ENCODE peak calls at places on chromosomes 4 and X, in five cellular contexts. T, I, A, V and J are unnamed samples.

GRCh38 chr4:123110147-123110546 is 187.8 kb upstream of the NUDT6 start:
- DNase-seq in T (peak; percentile 73), I (peak; percentile 66), A (no peak), V (no peak), J (no peak)

GRCh38 chrX:100478714-100479113 is 68.6 kb upstream of the PCDH19 start:
- DNase-seq in T (no peak), I (no peak), A (no peak), V (no peak), J (no peak)

GRCh38 chr4:112145820-112146813 is 863 bp downstream of the FAM241A start:
- DNase-seq in T (peak; percentile 50), I (peak; percentile 47), A (peak; percentile 36), V (peak; percentile 51), J (peak; percentile 61)

GRCh38 chr4:181693517-181693916 is 549.7 kb upstream of the TENM3 start:
- DNase-seq in T (no peak), I (no peak), A (no peak), V (no peak), J (no peak)

GRCh38 chr4:75733369-75733768 is 9.0 kb downstream of the USO1 start:
- DNase-seq in T (no peak), I (peak; percentile 47), A (no peak), V (no peak), J (no peak)

GRCh38 chr4:14345356-14345775 is 656.9 kb upstream of the CPEB2 start:
- DNase-seq in T (peak; percentile 39), I (peak; percentile 74), A (no peak), V (no peak), J (no peak)

GRCh38 chrX:1244164-1245076 is 24.2 kb upstream of the CSF2RA start:
- DNase-seq in T (no peak), I (no peak), A (no peak), V (no peak), J (no peak)

GRCh38 chr4:26023191-26023972 is 109.4 kb downstream of the SMIM20 start:
- DNase-seq in T (no peak), I (no peak), A (no peak), V (no peak), J (no peak)

GRCh38 chrX:13607996-13608365 is 38.6 kb downstream of the EGFL6 start:
- DNase-seq in T (no peak), I (no peak), A (no peak), V (no peak), J (no peak)

GRCh38 chr4:100895572-100896197 is 377.9 kb upstream of the EMCN start:
- DNase-seq in T (no peak), I (no peak), A (no peak), V (no peak), J (no peak)

GRCh38 chr4:11719879-11720278 is 291.2 kb upstream of the HS3ST1 start:
- DNase-seq in T (no peak), I (no peak), A (no peak), V (no peak), J (no peak)

GRCh38 chr4:175504316-175504715 is 307.7 kb downstream of the GPM6A start:
- DNase-seq in T (peak; percentile 26), I (no peak), A (no peak), V (no peak), J (no peak)

GRCh38 chr4:184774152-184774551 is 40.3 kb upstream of the CENPU start:
- DNase-seq in T (no peak), I (no peak), A (no peak), V (no peak), J (no peak)

GRCh38 chrX:32825009-32825408 is 386.3 kb downstream of the DMD start:
- DNase-seq in T (no peak), I (no peak), A (no peak), V (no peak), J (no peak)

GRCh38 chr4:17968721-17969120 is 52.8 kb downstream of the LCORL start:
- DNase-seq in T (no peak), I (no peak), A (no peak), V (no peak), J (no peak)

GRCh38 chr4:38618510-38618909 is 45.5 kb upstream of the KLF3 start:
- DNase-seq in T (no peak), I (no peak), A (no peak), V (no peak), J (no peak)

GRCh38 chr4:122341906-122342305 is 36.9 kb upstream of the ADAD1 start:
- DNase-seq in T (peak; percentile 91), I (peak; percentile 58), A (no peak), V (no peak), J (no peak)

GRCh38 chr4:20809796-20810195 is 109.5 kb downstream of the PACRGL start:
- DNase-seq in T (no peak), I (no peak), A (no peak), V (no peak), J (no peak)

GRCh38 chrX:34880656-34881055 is 61.9 kb upstream of the FAM47B start:
- DNase-seq in T (peak; percentile 35), I (peak; percentile 37), A (no peak), V (no peak), J (peak; percentile 45)

GRCh38 chr4:15920723-15921591 is 17.6 kb downstream of the FGFBP1 start:
- DNase-seq in T (peak; percentile 97), I (peak; percentile 96), A (peak; percentile 84), V (peak; percentile 63), J (peak; percentile 42)

GRCh38 chr4:173397604-173398003 is 1.3 kb downstream of the SCRG1 start:
- DNase-seq in T (no peak), I (no peak), A (no peak), V (no peak), J (no peak)

GRCh38 chrX:19535481-19535880 is 20.2 kb upstream of the MAP3K15 start:
- DNase-seq in T (peak; percentile 46), I (peak; percentile 65), A (no peak), V (no peak), J (peak; percentile 33)